ENCODE peak calls at places on chromosomes 13 and 19, in ten cellular contexts. N is MM.1S; M is IMR-90; T is stomach; B is iPS DF 6.9; G is tibial nerve; Y is neural progenitor cell; K is spleen; W is prostate gland; V is CD4-positive, CD25-positive, alpha-beta regulatory T cell. X is an unnamed sample. For H3K36me3, the result is how much of the 10 kb centered on the place peaks cover.

GRCh38 chr19:55590621-55591020 is 8.7 kb downstream of the FIZ1 start:
- DNase-seq in G (no peak), B (no peak), W (no peak), T (no peak), Y (peak), M (no peak), K (no peak), V (peak), N (no peak), X (no peak)

GRCh38 chr13:113540523-113540922 is 44.0 kb upstream of the TFDP1 start:
- DNase-seq in G (no peak), M (no peak), T (no peak), Y (no peak), W (no peak), B (no peak), K (peak), N (no peak), V (no peak), X (no peak)

GRCh38 chr13:43783820-43784219 is 3.0 kb downstream of the ENOX1 start:
- DNase-seq in K (no peak), M (peak), G (no peak), N (no peak), Y (peak), W (no peak), B (no peak), V (peak), T (no peak), X (no peak)

GRCh38 chr13:54627973-54628372 is 1599.4 kb downstream of the OLFM4 start:
- DNase-seq in V (no peak), W (no peak), G (no peak), N (no peak), B (no peak), Y (no peak), K (no peak), M (no peak), T (no peak), X (no peak)

GRCh38 chr13:50911051-50911690 is 1.6 kb downstream of the RNASEH2B start:
- DNase-seq in G (no peak), T (no peak), N (peak), V (peak), B (no peak), K (no peak), Y (peak), M (no peak), W (no peak), X (peak)

GRCh38 chr13:79528759-79529191 is 47.8 kb downstream of the NDFIP2 start:
- DNase-seq in G (no peak), V (no peak), W (no peak), M (peak), T (no peak), N (no peak), B (no peak), K (no peak), Y (peak), X (no peak)

GRCh38 chr13:37306778-37307544 is 201.5 kb upstream of the CSNK1A1L start:
- DNase-seq in G (no peak), B (no peak), W (no peak), N (no peak), K (no peak), Y (no peak), M (peak), T (no peak), V (no peak), X (no peak)

GRCh38 chr13:30983431-30983830 is 51.0 kb downstream of the TEX26 start:
- DNase-seq in V (no peak), W (no peak), T (no peak), K (no peak), M (no peak), N (no peak), G (no peak), B (no peak), Y (peak), X (no peak)

GRCh38 chr19:10706990-10707389 is 5.8 kb downstream of the QTRT1 start:
- DNase-seq in M (peak), V (no peak), G (no peak), T (no peak), B (no peak), Y (no peak), W (no peak), K (no peak), N (no peak), X (no peak)

GRCh38 chr19:55620410-55620809 is 4.0 kb downstream of the ZNF784 start:
- DNase-seq in N (no peak), T (no peak), V (no peak), G (no peak), K (no peak), M (peak), B (no peak), Y (no peak), W (no peak), X (no peak)

GRCh38 chr19:48556825-48557224 is 4.9 kb downstream of the SULT2B1 start:
- DNase-seq in T (no peak), M (no peak), K (no peak), V (no peak), Y (no peak), N (no peak), B (no peak), W (no peak), G (no peak), X (no peak)

GRCh38 chr19:37950471-37951175 is 43.6 kb downstream of the SIPA1L3 start:
- DNase-seq in N (no peak), B (no peak), Y (no peak), G (no peak), K (no peak), W (no peak), V (no peak), T (peak), M (no peak), X (no peak)

GRCh38 chr19:246551-246950 is 44.7 kb downstream of the PLPP2 start:
- DNase-seq in K (peak), M (no peak), N (no peak), B (no peak), W (no peak), T (no peak), Y (no peak), G (no peak), V (peak), X (no peak)

GRCh38 chr19:3099347-3100145 is 5.4 kb downstream of the GNA11 start:
- DNase-seq in G (no peak), V (no peak), M (no peak), Y (no peak), W (no peak), N (no peak), T (no peak), K (peak), B (no peak), X (no peak)

GRCh38 chr13:102555914-102556553 is 40.8 kb upstream of the TPP2 start:
- DNase-seq in G (no peak), T (no peak), W (no peak), N (peak), K (no peak), M (peak), Y (peak), V (peak), B (peak), X (no peak)

GRCh38 chr13:60379837-60380236 is 17.2 kb upstream of the TDRD3 start:
- DNase-seq in K (no peak), G (no peak), V (no peak), T (no peak), B (no peak), Y (peak), N (no peak), W (no peak), M (no peak), X (no peak)

GRCh38 chr19:50968709-50969412 is 530 bp downstream of the KLK6 start:
- DNase-seq in V (no peak), G (no peak), M (no peak), B (no peak), Y (no peak), W (no peak), K (no peak), N (no peak), T (no peak), X (no peak)

GRCh38 chr13:93496985-93497673 is 270.5 kb downstream of the GPC6 start:
- DNase-seq in Y (peak), M (no peak), B (no peak), N (no peak), W (no peak), T (no peak), K (no peak), V (no peak), G (no peak), X (no peak)

GRCh38 chr13:21717817-21718216 is 46.9 kb downstream of the FGF9 start:
- DNase-seq in K (no peak), Y (peak), G (no peak), T (no peak), W (no peak), V (no peak), N (no peak), M (no peak), B (peak), X (no peak)

DNA sequence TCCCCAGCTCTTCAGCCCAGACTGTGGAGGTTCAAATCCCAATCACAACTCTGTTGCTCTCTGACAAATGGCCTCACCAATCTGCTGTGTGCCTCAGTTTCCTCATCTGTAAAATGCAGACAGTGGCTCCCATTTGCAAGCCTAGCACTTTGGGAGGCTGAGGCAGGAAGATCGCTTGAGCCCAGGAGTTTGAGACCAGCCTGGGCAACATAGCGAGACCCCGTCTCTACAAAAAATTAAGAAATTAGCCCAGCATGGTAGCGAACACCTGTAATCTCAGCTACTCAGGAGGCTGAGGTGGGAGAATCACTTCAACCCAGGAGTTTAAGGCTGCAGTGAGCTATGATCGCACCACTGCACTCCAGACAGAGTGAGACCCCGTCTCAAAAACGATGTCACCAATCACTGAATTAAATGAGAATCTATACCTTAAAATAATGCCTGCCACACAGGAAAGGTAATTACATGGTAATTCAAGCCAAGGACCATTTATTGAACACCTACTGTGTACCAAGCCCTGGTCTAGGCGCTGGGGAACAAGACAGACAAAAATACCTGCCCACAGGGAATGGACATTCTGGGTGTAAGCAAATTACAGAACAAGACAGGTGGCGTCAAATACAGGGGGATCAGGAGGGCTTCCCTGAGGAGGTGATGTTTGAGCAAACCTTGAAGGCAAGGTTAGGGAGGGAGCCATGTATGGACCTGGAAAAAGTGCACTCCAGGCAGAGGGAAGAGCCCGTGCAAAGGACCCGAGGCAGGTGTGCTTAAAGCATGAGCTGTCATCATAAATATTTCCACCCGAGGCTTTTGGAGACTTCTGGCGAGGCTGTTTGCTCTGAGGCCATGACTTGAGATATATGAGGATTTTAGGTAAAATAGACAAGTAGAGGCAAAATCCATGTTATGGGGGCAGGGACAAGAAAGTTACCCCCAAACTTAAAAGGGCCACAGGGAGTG is 7.7 kb downstream of the NR2F6 start:
- DNase-seq in N (no peak), Y (no peak), V (no peak), K (no peak), T (no peak), M (no peak), W (no peak), G (no peak), B (no peak), X (no peak)
- H3K36me3 ChIP-seq in N (under half), Y (under half), V (under half), K (under half), T (under half), M (under half), W (under half), G (under half), B (under half), X (under half)

GRCh38 chr13:48486836-48487235 is 46.0 kb downstream of the RCBTB2 start:
- DNase-seq in B (no peak), K (no peak), Y (no peak), W (no peak), N (no peak), G (no peak), V (no peak), M (no peak), T (no peak), X (no peak)
- H3K27ac ChIP-seq in B (no peak), K (no peak), Y (no peak), W (no peak), N (no peak), G (no peak), V (no peak), M (no peak), T (no peak), X (no peak)

DNA sequence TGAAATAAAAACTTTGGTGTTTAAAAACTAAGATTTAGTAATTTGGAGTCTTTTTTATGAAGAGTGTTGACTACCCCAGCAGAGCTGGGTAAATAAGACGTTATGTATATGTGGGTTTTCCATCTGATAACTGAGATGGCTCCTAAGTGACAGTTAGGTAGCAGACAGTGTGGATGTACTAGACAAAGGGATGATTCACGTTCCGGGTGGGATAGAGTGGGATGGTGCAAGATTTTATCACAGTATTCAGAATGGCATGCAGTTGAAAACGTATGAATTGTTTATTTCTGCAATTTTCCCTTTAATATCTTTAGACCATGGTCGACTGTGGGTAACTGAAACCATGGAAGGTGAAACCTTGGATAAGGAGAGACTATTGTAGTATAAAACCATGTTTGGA is 50.4 kb downstream of the NAA16 start:
- DNase-seq in W (no peak), Y (no peak), G (no peak), V (no peak), N (no peak), K (no peak), M (peak), B (no peak), T (no peak), X (no peak)
- H3K36me3 ChIP-seq in W (under half), Y (under half), G (under half), V (half or more), N (under half), K (under half), M (under half), B (under half), T (half or more), X (under half)

GRCh38 chr13:64075543-64076271 is 2660.1 kb upstream of the PCDH20 start:
- DNase-seq in Y (no peak), B (no peak), T (peak), K (no peak), V (no peak), W (no peak), M (no peak), N (no peak), G (no peak), X (no peak)

GRCh38 chr13:64071352-64071751 is 2655.7 kb upstream of the PCDH20 start:
- DNase-seq in N (no peak), Y (no peak), V (no peak), W (no peak), K (no peak), B (no peak), T (no peak), M (no peak), G (no peak), X (no peak)

GRCh38 chr13:64074989-64075474 is 2659.4 kb upstream of the PCDH20 start:
- DNase-seq in W (no peak), T (peak), M (no peak), Y (no peak), N (no peak), K (no peak), V (no peak), B (no peak), G (no peak), X (peak)

GRCh38 chr13:64069892-64070291 is 2654.2 kb upstream of the PCDH20 start:
- DNase-seq in G (no peak), M (no peak), N (no peak), B (no peak), K (no peak), Y (no peak), W (no peak), T (no peak), V (no peak), X (no peak)

GRCh38 chr13:64073203-64073602 is 2657.6 kb upstream of the PCDH20 start:
- DNase-seq in V (no peak), N (no peak), Y (no peak), K (no peak), G (no peak), B (no peak), W (no peak), T (no peak), M (no peak), X (no peak)
- H3K27ac ChIP-seq in V (no peak), N (no peak), Y (no peak), K (no peak), G (no peak), B (no peak), W (no peak), T (no peak), M (no peak), X (no peak)

GRCh38 chr13:77740097-77740496 is 42.6 kb downstream of the SLAIN1 start:
- DNase-seq in W (no peak), K (no peak), V (no peak), B (no peak), T (no peak), G (no peak), N (no peak), Y (no peak), M (no peak), X (no peak)

GRCh38 chr13:77741587-77741972 is 44.1 kb downstream of the SLAIN1 start:
- DNase-seq in T (no peak), N (no peak), Y (no peak), M (no peak), V (no peak), W (no peak), B (no peak), K (no peak), G (no peak), X (no peak)

GRCh38 chr13:77749481-77749880 is 52.0 kb downstream of the SLAIN1 start:
- DNase-seq in N (no peak), B (no peak), W (no peak), G (no peak), T (no peak), V (no peak), M (no peak), K (no peak), Y (peak), X (no peak)

GRCh38 chr13:77745784-77746183 is 48.3 kb downstream of the SLAIN1 start:
- DNase-seq in Y (no peak), N (no peak), W (no peak), B (no peak), G (no peak), K (no peak), V (no peak), T (no peak), M (no peak), X (no peak)
- H3K36me3 ChIP-seq in Y (under half), N (under half), W (under half), B (under half), G (under half), K (under half), V (under half), T (under half), M (under half), X (under half)

GRCh38 chr19:8115805-8116396 is 33.5 kb downstream of the FBN3 start:
- DNase-seq in G (no peak), N (no peak), Y (no peak), K (no peak), W (no peak), B (no peak), M (no peak), T (no peak), V (no peak), X (no peak)

GRCh38 chr19:8120636-8121480 is 28.5 kb downstream of the FBN3 start:
- DNase-seq in M (no peak), W (no peak), T (no peak), N (no peak), V (no peak), K (no peak), B (peak), G (no peak), Y (no peak), X (no peak)

GRCh38 chr19:8117991-8118390 is 31.4 kb downstream of the FBN3 start:
- DNase-seq in Y (no peak), B (no peak), M (no peak), W (no peak), V (no peak), T (no peak), K (no peak), G (no peak), N (no peak), X (no peak)

GRCh38 chr19:8113017-8113416 is 36.4 kb downstream of the FBN3 start:
- DNase-seq in M (no peak), V (no peak), G (no peak), W (no peak), K (no peak), B (no peak), T (no peak), Y (no peak), N (no peak), X (no peak)

GRCh38 chr19:8116437-8117293 is 32.7 kb downstream of the FBN3 start:
- DNase-seq in G (no peak), B (no peak), T (no peak), W (no peak), N (no peak), V (peak), M (no peak), K (no peak), Y (no peak), X (no peak)
- H3K27ac ChIP-seq in G (no peak), B (no peak), T (no peak), W (no peak), N (no peak), V (no peak), M (no peak), K (no peak), Y (no peak), X (no peak)

GRCh38 chr19:56683119-56683518 is 11.6 kb upstream of the ZNF835 start:
- DNase-seq in G (no peak), B (no peak), K (no peak), W (no peak), M (no peak), T (no peak), Y (no peak), V (no peak), N (no peak), X (no peak)
- H3K36me3 ChIP-seq in G (under half), B (under half), K (under half), W (under half), M (under half), T (under half), Y (under half), V (under half), N (under half), X (under half)

DNA sequence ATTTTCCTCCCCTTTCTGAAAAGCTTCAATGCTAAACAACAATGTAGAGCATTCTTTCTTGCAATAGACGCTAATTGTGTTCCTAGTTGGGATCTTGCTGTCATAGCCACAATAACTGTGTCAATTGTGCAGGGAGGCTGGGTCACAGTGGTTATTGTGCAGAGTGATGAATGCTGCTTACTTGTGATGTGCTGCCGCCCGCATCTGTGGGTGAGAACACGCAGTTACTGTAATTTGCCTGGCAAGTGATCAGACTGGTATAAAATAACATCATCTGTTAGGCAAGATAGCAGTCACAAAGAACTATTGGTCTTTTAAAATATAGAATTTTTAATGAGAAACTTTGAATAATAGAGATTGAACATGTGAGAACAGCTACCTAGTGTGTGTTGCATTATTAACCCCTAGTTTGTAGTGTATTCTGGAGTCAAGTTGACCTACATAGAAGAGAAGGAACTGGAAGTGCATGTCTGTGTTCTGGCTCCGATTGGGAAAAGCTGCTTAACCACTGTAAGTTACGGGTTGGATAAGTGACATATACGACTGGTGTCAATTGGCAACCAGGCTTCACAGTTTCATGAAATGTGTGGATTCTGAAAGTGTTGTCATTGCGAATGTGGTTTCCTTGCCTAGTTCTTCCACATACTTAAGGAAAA is 43.6 kb downstream of the SLAIN1 start:
- DNase-seq in N (no peak), G (no peak), V (no peak), B (no peak), M (no peak), K (no peak), Y (no peak), W (no peak), T (no peak), X (no peak)
- H3K27ac ChIP-seq in N (no peak), G (no peak), V (no peak), B (no peak), M (no peak), K (no peak), Y (no peak), W (no peak), T (no peak), X (no peak)

X was measured in naive thymus-derived CD4-positive, alpha-beta T cell.